ENCODE peak calls at places on chromosomes 12 and 14, in seven cellular contexts. J, M, L, O, N, B and Y are unnamed samples.

GRCh38 chr14:89429206-89430091 is 12.4 kb upstream of the FOXN3 start:
- DNase-seq in J (no peak), M (peak; percentile 19), L (no peak), O (no peak), N (no peak), B (no peak), Y (no peak)

GRCh38 chr14:67411820-67412421 is at the start of gene PLEK2:
- DNase-seq in J (no peak), M (no peak), L (peak; percentile 81), O (peak; percentile 40), N (no peak), B (no peak), Y (no peak)

GRCh38 chr14:93056840-93057585 is 58.7 kb downstream of the ITPK1 start:
- DNase-seq in J (no peak), M (peak; percentile 23), L (no peak), O (no peak), N (no peak), B (peak; percentile 68), Y (peak; percentile 52)

GRCh38 chr14:64860039-64860438 is 19.7 kb downstream of the SPTB start:
- DNase-seq in J (no peak), M (no peak), L (no peak), O (no peak), N (no peak), B (no peak), Y (no peak)

GRCh38 chr14:56351861-56352260 is 227.7 kb upstream of the TMEM260 start:
- DNase-seq in J (no peak), M (peak; percentile 92), L (no peak), O (no peak), N (no peak), B (no peak), Y (no peak)

GRCh38 chr12:124391340-124392261 is 96.7 kb downstream of the RFLNA start:
- DNase-seq in J (no peak), M (peak; percentile 51), L (peak; percentile 29), O (no peak), N (no peak), B (peak; percentile 85), Y (no peak)

GRCh38 chr12:128425883-128426282 is 158.9 kb downstream of the TMEM132C start:
- DNase-seq in J (no peak), M (no peak), L (no peak), O (no peak), N (no peak), B (no peak), Y (no peak)

GRCh38 chr14:66649515-66649914 is 141.6 kb downstream of the GPHN start:
- DNase-seq in J (no peak), M (no peak), L (no peak), O (no peak), N (no peak), B (no peak), Y (no peak)

GRCh38 chr14:61562321-61563161 is 132.8 kb upstream of the HIF1A start:
- DNase-seq in J (no peak), M (peak; percentile 100), L (peak; percentile 96), O (peak; percentile 95), N (no peak), B (no peak), Y (peak; percentile 77)

GRCh38 chr14:24042733-24043132 is 9.1 kb upstream of the CARMIL3 start:
- DNase-seq in J (no peak), M (no peak), L (no peak), O (no peak), N (no peak), B (no peak), Y (no peak)

GRCh38 chr12:40945772-40946171 is 242.3 kb upstream of the PDZRN4 start:
- DNase-seq in J (no peak), M (no peak), L (no peak), O (no peak), N (no peak), B (no peak), Y (no peak)

GRCh38 chr12:15757553-15758255 is 31.5 kb downstream of the EPS8 start:
- DNase-seq in J (no peak), M (peak; percentile 92), L (peak; percentile 84), O (peak; percentile 69), N (no peak), B (no peak), Y (peak; percentile 47)

GRCh38 chr12:62660763-62661162 is 194.1 kb downstream of the MON2 start:
- DNase-seq in J (no peak), M (peak; percentile 70), L (no peak), O (no peak), N (no peak), B (no peak), Y (peak; percentile 12)

DNA sequence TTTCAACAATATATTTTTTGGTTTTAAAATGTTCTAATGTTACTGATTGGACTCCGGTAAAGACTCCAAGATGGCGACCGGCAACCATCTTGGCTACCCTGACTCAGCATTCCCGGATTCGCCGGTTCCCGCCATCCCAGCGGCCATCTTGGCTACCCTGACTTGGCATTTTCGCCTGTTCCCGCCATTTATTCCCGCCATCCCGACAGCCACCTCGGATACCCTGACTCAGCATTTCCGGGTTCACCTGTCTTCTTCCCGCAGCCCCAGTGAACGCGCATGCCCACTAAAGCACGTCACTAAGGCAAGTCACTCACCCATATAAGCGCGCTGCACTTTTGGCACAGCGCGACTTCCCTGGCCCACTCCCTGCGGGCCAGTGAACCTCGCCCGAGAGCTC is 9.0 kb upstream of the LRFN5 start:
- DNase-seq in J (no peak), M (no peak), L (no peak), O (no peak), N (no peak), B (no peak), Y (no peak)
- TF ChIP-seq POLR2A in J (no peak), M (no peak), L (no peak), O (no peak), N (no peak), B (no peak), Y (no peak)

GRCh38 chr12:53077030-53077429 is 2.2 kb downstream of the SPRYD3 start:
- DNase-seq in J (no peak), M (no peak), L (no peak), O (no peak), N (no peak), B (no peak), Y (no peak)

GRCh38 chr12:53079226-53080117 is at the start of gene SPRYD3:
- DNase-seq in J (peak; percentile 97), M (peak; percentile 96), L (peak; percentile 89), O (peak; percentile 100), N (peak; percentile 100), B (peak; percentile 97), Y (peak; percentile 98)

GRCh38 chr12:53076461-53076860 is 2.7 kb downstream of the SPRYD3 start:
- DNase-seq in J (no peak), M (no peak), L (no peak), O (no peak), N (no peak), B (no peak), Y (no peak)

GRCh38 chr12:53074999-53075370 is 4.2 kb downstream of the SPRYD3 start:
- DNase-seq in J (no peak), M (no peak), L (no peak), O (no peak), N (no peak), B (no peak), Y (no peak)

DNA sequence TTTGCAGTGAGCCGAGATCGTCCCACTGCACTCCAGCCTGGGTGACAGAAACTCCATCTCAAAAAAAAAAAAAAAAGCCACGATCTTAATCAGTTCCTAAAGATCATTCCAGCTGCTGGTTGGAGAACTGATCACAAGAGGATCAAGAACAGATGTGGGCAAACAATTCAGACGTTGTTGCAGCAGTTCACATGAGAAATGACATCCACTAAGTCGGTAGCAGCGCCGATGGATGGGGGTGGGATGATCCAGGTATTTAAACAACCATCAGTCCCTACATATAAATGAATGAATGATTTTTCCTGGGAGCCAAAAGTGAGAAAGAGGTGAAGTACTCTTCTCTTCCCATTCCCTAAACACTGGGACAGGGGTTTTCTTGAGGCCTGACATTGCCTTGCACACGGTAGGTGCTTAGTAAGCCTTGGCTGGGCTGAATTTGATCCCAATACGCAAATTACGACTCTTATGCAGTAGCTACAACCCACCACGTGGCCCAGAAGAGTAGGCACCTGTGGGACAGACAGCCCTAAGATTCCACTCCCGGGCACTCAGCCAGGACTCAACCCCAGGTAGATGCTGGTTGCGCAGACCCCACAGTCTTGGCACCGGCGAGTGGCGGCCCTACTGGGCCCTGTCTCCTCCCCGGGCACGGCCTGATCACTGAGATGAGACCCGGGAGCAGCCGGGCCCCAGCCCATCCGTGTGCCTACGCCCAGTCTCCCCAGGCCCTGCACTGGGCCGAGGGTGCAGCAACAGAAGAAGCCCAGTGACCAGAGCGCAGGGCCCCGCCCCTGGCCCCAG is 565 bp downstream of the SPRYD3 start:
- DNase-seq in J (no peak), M (peak; percentile 29), L (no peak), O (no peak), N (no peak), B (no peak), Y (no peak)
- TF ChIP-seq POLR2A in J (no peak), M (no peak), L (no peak), O (peak; percentile 86), N (no peak), B (no peak), Y (peak; percentile 67)

GRCh38 chr12:32309811-32310755 is 89.3 kb upstream of the FGD4 start:
- DNase-seq in J (no peak), M (peak; percentile 29), L (no peak), O (no peak), N (no peak), B (no peak), Y (no peak)

GRCh38 chr12:32307352-32307751 is 92.0 kb upstream of the FGD4 start:
- DNase-seq in J (no peak), M (no peak), L (no peak), O (no peak), N (no peak), B (no peak), Y (no peak)

DNA sequence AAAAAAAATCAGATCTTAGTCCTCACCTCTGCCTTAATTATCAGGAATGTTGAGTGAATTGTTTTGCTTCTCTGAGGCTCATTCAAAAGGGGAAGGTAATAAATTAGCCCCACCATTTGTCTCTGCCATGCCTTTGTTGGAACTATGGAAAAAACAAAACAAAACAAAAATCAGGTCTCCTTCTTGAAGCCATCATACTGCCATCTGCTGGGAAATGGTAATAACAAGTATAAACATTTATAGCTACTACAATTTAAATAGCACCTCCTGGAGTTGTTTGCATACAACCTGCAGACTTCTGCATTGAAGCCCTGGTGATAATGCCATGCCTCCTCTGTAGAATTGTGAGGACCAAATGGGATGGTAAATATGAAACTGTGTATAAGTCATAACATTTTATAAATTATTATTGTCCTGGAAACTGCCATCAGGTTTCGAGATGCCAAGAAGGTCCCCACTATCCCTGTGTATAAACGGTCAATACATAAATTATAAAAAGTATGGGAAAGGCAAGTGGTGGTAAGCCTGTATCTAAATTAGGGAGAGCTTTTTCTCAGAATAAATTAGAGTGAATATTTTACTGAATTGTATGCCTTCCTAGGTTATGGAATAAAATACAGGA is 87.2 kb upstream of the FGD4 start:
- DNase-seq in J (no peak), M (peak; percentile 72), L (peak; percentile 55), O (peak; percentile 45), N (no peak), B (no peak), Y (peak; percentile 20)
- TF ChIP-seq POLR2A in J (no peak), M (no peak), L (no peak), O (no peak), N (no peak), B (no peak), Y (no peak)

DNA sequence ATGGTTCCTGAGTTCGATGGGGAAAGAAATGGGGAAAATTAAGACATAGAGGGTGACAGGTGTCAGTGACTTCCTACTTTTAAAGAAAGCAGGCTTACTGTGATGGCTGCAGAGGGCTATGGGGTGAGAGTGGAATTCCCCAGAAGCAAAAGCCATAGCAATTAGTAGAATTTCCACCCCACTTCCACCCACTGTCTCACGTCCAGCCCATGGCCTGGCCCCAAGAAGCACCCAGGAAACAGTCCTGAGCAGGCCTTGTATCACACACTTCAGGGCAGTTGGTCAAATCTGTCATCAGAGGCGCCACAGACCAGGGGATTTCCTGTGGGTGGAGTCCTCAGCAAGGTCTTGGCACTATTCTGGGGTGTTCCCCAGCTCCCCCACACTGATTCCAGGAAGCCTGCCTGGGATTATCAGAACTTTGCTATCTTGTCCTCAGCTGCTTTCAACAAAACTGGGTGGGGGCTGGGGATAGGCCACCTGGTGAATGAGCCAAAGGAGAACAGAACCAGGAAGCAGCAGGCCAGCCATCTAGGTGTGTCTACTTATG is 120.1 kb upstream of the CCND2 start:
- DNase-seq in J (no peak), M (no peak), L (no peak), O (no peak), N (no peak), B (no peak), Y (no peak)
- TF ChIP-seq POLR2A in J (no peak), M (no peak), L (no peak), O (no peak), N (no peak), B (no peak), Y (no peak)